ENCODE peak calls at places on chromosomes 13 and 19, in eight cellular contexts. V is small intestine, H is neural progenitor cell, P is iPS DF 6.9, F is IMR-90, Y is upper lobe of left lung, I is body of pancreas, Q is left lung. R is an unnamed sample.

GRCh38 chr13:79398915-79399314 is 7.1 kb downstream of the RBM26 start:
- DNase-seq in V (no peak), H (no peak), P (no peak), F (peak), Y (no peak), I (no peak), Q (no peak), R (no peak)

GRCh38 chr19:18588611-18589379 is at the start of gene REX1BD:
- DNase-seq in V (peak), H (peak), P (no peak), F (peak), Y (peak), I (peak), Q (peak), R (no peak)

GRCh38 chr13:47117268-47117667 is 220.4 kb upstream of the HTR2A start:
- DNase-seq in V (no peak), H (no peak), P (no peak), F (peak), Y (no peak), I (no peak), Q (no peak), R (no peak)

GRCh38 chr13:47334173-47334572 is 437.3 kb upstream of the HTR2A start:
- DNase-seq in V (no peak), H (no peak), P (no peak), F (peak), Y (no peak), I (no peak), Q (no peak), R (no peak)

GRCh38 chr13:100302391-100302790 is 213.5 kb downstream of the PCCA start:
- DNase-seq in V (no peak), H (no peak), P (no peak), F (no peak), Y (no peak), I (no peak), Q (no peak), R (no peak)

GRCh38 chr19:56294557-56294956 is 20.1 kb downstream of the ZSCAN5A start:
- DNase-seq in V (no peak), H (peak), P (no peak), F (peak), Y (no peak), I (no peak), Q (no peak), R (no peak)

GRCh38 chr19:29380581-29380980 is 145.2 kb upstream of the VSTM2B start:
- DNase-seq in V (no peak), H (no peak), P (no peak), F (no peak), Y (no peak), I (no peak), Q (no peak), R (no peak)

GRCh38 chr19:33226550-33227241 is 1.0 kb upstream of the SLC7A10 start:
- DNase-seq in V (no peak), H (peak), P (no peak), F (no peak), Y (peak), I (no peak), Q (peak), R (no peak)

GRCh38 chr19:2553510-2553909 is 77.6 kb downstream of the GADD45B start:
- DNase-seq in V (no peak), H (no peak), P (no peak), F (no peak), Y (no peak), I (no peak), Q (no peak), R (no peak)

GRCh38 chr13:40666905-40667621 is 622 bp upstream of the FOXO1 start:
- DNase-seq in V (no peak), H (peak), P (no peak), F (no peak), Y (peak), I (peak), Q (peak), R (no peak)

GRCh38 chr19:10836478-10837325 is 690 bp upstream of the TMED1 start:
- DNase-seq in V (peak), H (no peak), P (no peak), F (no peak), Y (peak), I (peak), Q (peak), R (no peak)

GRCh38 chr13:95267662-95268369 is 33.4 kb downstream of the ABCC4 start:
- DNase-seq in V (no peak), H (no peak), P (no peak), F (peak), Y (no peak), I (no peak), Q (no peak), R (no peak)

GRCh38 chr13:20461481-20461859 is 64.2 kb downstream of the CRYL1 start:
- DNase-seq in V (no peak), H (no peak), P (no peak), F (peak), Y (no peak), I (no peak), Q (no peak), R (no peak)

GRCh38 chr13:99199541-99200432 is 867 bp upstream of the UBAC2 start:
- DNase-seq in V (peak), H (no peak), P (no peak), F (no peak), Y (no peak), I (no peak), Q (no peak), R (peak)

GRCh38 chr13:106373304-106373988 is 162.0 kb downstream of the EFNB2 start:
- DNase-seq in V (no peak), H (no peak), P (no peak), F (no peak), Y (no peak), I (no peak), Q (no peak), R (no peak)

GRCh38 chr13:100675660-100676129 is 1.1 kb upstream of the TMTC4 start:
- DNase-seq in V (peak), H (no peak), P (no peak), F (no peak), Y (no peak), I (no peak), Q (no peak), R (no peak)

GRCh38 chr19:24033962-24034342 is 53.0 kb upstream of the ZNF254 start:
- DNase-seq in V (peak), H (peak), P (no peak), F (peak), Y (no peak), I (peak), Q (peak), R (no peak)

GRCh38 chr13:37492741-37493514 is 105.6 kb downstream of the POSTN start:
- DNase-seq in V (no peak), H (no peak), P (no peak), F (peak), Y (no peak), I (no peak), Q (no peak), R (no peak)

GRCh38 chr19:46608581-46609345 is 7.6 kb downstream of the CALM3 start:
- DNase-seq in V (no peak), H (no peak), P (no peak), F (no peak), Y (no peak), I (no peak), Q (no peak), R (no peak)

GRCh38 chr13:98447881-98448641 is 128.8 kb downstream of the STK24 start:
- DNase-seq in V (no peak), H (peak), P (no peak), F (no peak), Y (no peak), I (no peak), Q (no peak), R (no peak)

GRCh38 chr13:44160549-44161278 is 212.9 kb upstream of the SERP2 start:
- DNase-seq in V (no peak), H (no peak), P (no peak), F (peak), Y (no peak), I (no peak), Q (no peak), R (no peak)

GRCh38 chr19:7903244-7904073 is at the start of gene MAP2K7:
- DNase-seq in V (peak), H (peak), P (peak), F (peak), Y (peak), I (peak), Q (peak), R (peak)

GRCh38 chr19:7907122-7907521 is 3.4 kb downstream of the MAP2K7 start:
- DNase-seq in V (no peak), H (no peak), P (no peak), F (no peak), Y (peak), I (no peak), Q (no peak), R (peak)

GRCh38 chr19:7905859-7906258 is 2.2 kb downstream of the MAP2K7 start:
- DNase-seq in V (no peak), H (no peak), P (no peak), F (no peak), Y (peak), I (no peak), Q (no peak), R (peak)

GRCh38 chr19:7904074-7905020 is 670 bp downstream of the MAP2K7 start:
- DNase-seq in V (peak), H (peak), P (no peak), F (no peak), Y (peak), I (peak), Q (peak), R (no peak)

DNA sequence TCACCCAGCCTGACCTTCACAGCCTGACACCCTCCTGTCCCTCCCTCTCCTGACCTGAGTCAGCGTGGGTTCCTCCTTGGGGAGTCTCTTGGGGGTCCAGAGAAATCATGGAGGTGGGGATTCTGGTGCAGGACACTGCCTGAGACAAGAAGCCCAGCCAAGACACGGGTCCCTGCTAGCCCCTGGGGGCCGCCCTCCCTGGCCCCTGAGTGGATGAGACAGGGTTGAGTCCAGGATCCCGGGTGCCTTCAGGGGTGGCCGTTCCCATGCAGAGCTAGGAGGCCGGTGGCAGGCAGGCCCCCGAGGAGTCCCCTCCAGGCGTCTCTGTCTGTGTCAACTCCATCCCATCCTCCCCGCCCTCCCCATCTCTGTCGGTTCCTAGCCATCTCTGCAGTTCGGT is 1.6 kb downstream of the MAP2K7 start:
- DNase-seq in V (no peak), H (no peak), P (no peak), F (no peak), Y (peak), I (no peak), Q (no peak), R (no peak)
- H3K27ac ChIP-seq in V (no peak), H (no peak), P (no peak), F (no peak), Y (no peak), I (no peak), Q (no peak), R (no peak)

GRCh38 chr13:52447815-52448552 is 2.5 kb downstream of the VPS36 start:
- DNase-seq in V (no peak), H (peak), P (no peak), F (no peak), Y (no peak), I (no peak), Q (no peak), R (no peak)
- H3K4me3 ChIP-seq in V (no peak), H (no peak), P (no peak), F (no peak), Y (peak), I (no peak), Q (no peak), R (no peak)

DNA sequence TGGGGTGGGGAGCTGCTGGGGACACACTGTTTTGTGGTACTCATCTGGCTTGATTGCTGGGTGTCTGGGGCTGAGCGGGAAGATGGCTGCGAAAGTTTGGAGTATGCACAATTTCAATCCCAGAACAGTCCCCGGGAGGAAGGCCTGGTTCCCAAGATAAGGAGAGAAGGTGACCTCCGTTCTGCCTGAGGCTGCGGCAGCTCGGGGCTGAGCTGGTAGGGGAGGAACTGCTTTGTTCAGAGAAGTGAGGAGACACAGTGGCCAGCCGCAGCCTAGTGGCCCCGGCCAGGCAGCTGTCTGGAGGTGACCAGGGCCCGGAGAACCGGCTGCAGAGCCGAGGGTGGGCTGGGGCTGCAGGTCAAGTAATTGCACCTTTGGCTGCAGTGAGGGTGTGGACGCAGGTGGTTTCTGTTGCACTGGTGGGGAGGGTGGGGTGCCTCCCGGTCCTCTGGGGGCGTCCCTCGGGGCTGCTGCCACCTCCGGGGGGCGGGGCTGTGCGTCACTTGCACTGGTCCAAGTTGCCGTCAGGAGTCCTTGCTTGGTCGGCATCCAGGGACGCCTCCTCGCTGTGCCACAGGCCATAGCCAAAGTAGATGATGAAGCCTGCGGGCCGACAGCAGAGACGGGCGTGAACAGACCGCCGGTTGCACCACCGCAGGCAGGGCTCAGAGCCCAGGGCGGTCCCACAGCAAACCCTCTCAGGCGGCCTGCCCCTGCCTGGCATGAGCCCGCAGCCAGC is 81.3 kb downstream of the SLC7A1 start:
- DNase-seq in V (no peak), H (no peak), P (no peak), F (no peak), Y (no peak), I (peak), Q (no peak), R (no peak)
- H3K27ac ChIP-seq in V (no peak), H (no peak), P (no peak), F (no peak), Y (no peak), I (no peak), Q (no peak), R (no peak)

DNA sequence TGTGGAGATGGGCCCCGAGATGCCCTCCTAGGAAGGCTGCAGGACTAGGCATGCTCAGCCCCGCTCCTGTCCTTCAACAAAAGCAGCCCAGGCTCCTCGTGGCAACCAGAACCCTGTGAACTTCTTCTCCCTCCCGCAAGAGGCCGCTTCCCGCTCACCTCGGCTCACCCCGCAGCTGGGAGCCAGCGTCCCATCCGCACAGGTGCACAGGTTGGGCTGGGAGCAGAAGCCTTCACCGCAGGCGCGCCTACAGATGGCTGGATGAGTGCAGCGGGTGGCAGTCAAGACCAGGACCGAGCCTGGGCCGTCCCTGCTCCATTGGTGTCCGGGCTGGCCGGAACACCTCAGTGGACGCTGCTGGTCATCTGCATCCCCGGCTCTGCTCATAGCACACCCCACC is 3.4 kb downstream of the FBN3 start:
- DNase-seq in V (peak), H (peak), P (no peak), F (no peak), Y (peak), I (peak), Q (no peak), R (no peak)
- H3K4me3 ChIP-seq in V (no peak), H (no peak), P (no peak), F (no peak), Y (no peak), I (no peak), Q (no peak), R (no peak)

DNA sequence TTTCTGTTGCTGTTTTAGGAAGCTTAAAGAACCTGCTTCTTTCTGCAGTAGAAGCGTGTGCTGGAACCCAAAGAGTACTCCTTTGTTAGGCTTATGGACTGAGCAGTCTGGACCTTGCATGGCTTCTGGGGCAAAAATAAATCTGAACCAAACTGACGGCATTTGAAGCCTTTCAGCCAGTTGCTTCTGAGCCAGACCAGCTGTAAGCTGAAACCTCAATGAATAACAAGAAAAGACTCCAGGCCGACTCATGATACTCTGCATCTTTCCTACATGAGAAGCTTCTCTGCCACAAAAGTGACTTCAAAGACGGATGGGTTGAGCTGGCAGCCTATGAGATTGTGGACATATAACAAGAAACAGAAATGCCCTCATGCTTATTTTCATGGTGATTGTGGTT is 103.1 kb downstream of the TNFRSF19 start:
- DNase-seq in V (no peak), H (no peak), P (no peak), F (peak), Y (no peak), I (no peak), Q (no peak), R (no peak)
- H3K27ac ChIP-seq in V (no peak), H (no peak), P (no peak), F (peak), Y (peak), I (no peak), Q (peak), R (no peak)

DNA sequence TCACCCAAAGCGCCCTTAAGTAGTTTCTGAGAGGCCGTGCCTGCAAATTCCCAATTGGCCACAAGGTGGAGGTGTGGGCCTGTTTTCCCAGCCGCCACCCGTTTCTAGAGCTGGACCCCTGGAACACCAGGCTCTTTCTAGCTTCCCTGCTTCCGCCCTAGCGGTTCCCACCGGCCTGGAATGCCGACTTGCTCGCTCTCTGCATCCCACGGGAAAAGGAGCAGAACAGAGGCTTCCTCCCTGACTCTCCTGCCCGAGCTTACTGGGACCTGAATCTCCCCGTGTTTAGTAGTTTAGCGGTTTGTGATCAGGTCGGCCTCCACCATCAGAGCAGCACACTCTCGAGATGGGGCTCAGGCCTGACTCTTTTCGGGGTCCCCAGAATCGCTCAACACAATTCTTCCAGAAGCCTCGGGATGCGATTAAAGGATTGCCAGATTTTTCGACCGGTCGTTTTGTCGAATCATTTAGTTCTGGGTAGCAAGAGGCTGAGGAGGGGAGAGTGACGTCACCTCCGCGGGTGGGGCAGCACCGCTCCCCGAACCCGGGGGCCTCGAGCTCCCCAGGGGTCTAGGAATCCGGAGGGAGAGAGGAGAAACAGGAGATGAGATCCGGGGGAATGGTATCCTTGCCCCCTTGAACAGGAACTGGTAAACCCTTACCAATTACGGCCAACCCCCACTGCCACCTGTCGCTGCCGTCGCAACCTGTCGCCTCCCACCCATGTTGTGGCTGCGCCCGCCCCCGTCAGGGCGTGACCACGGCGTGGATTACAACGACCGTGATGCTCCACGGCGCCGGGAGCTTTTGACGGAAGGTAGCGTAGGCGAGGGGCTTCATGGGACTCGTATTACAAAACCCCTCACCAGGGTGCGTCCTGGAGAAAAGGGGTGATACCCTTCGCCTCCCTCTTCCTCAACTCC is 8.0 kb downstream of the NAPSA start:
- DNase-seq in V (peak), H (peak), P (no peak), F (peak), Y (peak), I (peak), Q (peak), R (peak)
- H3K4me3 ChIP-seq in V (peak), H (no peak), P (no peak), F (peak), Y (peak), I (peak), Q (peak), R (peak)

GRCh38 chr13:23620613-23621315 is 50.6 kb downstream of the TNFRSF19 start:
- DNase-seq in V (no peak), H (no peak), P (no peak), F (no peak), Y (no peak), I (no peak), Q (no peak), R (no peak)

GRCh38 chr13:23621316-23621645 is 51.1 kb downstream of the TNFRSF19 start:
- DNase-seq in V (no peak), H (no peak), P (no peak), F (peak), Y (no peak), I (no peak), Q (no peak), R (no peak)

GRCh38 chr13:23618341-23618740 is 48.1 kb downstream of the TNFRSF19 start:
- DNase-seq in V (no peak), H (no peak), P (no peak), F (peak), Y (no peak), I (no peak), Q (no peak), R (no peak)

GRCh38 chr13:23619073-23619855 is 49.1 kb downstream of the TNFRSF19 start:
- DNase-seq in V (no peak), H (no peak), P (no peak), F (no peak), Y (no peak), I (no peak), Q (no peak), R (no peak)

GRCh38 chr13:23620211-23620610 is 50.0 kb downstream of the TNFRSF19 start:
- DNase-seq in V (no peak), H (no peak), P (no peak), F (no peak), Y (no peak), I (no peak), Q (no peak), R (no peak)
- H3K27ac ChIP-seq in V (no peak), H (no peak), P (no peak), F (peak), Y (no peak), I (no peak), Q (no peak), R (no peak)

GRCh38 chr13:32264407-32264806 is 50.8 kb downstream of the ZAR1L start:
- DNase-seq in V (no peak), H (no peak), P (no peak), F (peak), Y (no peak), I (peak), Q (peak), R (no peak)

GRCh38 chr13:32262165-32262564 is 53.0 kb downstream of the ZAR1L start:
- DNase-seq in V (no peak), H (no peak), P (no peak), F (peak), Y (no peak), I (no peak), Q (no peak), R (no peak)

GRCh38 chr13:32259116-32259515 is 56.0 kb downstream of the ZAR1L start:
- DNase-seq in V (no peak), H (no peak), P (no peak), F (no peak), Y (no peak), I (no peak), Q (no peak), R (no peak)

GRCh38 chr13:32262619-32263018 is 52.5 kb downstream of the ZAR1L start:
- DNase-seq in V (no peak), H (no peak), P (no peak), F (no peak), Y (no peak), I (no peak), Q (no peak), R (no peak)

GRCh38 chr13:32261567-32261966 is 53.6 kb downstream of the ZAR1L start:
- DNase-seq in V (no peak), H (no peak), P (no peak), F (peak), Y (no peak), I (peak), Q (peak), R (peak)
- H3K4me3 ChIP-seq in V (no peak), H (no peak), P (no peak), F (no peak), Y (peak), I (no peak), Q (no peak), R (no peak)

R was measured in ascending aorta.